ENCODE peak calls at places on chromosome 10, in ten cellular contexts. H is GF-D8, D is thoracic aorta, E is nephron progenitor cell, B is OCI-LY7, O is WTC11, A is SHP77 treated with DMSO at 0.1 percent for 48 hours, U is SK-MEL-5, Q is astrocyte of the spinal cord, P is left colon. K is an unnamed sample.

GRCh38 chr10:49667991-49668390 is 11.5 kb upstream of the C10orf53 start:
- DNase-seq in Q (no peak), D (no peak), H (no peak), P (no peak), U (no peak), E (no peak), O (no peak), A (no peak), B (no peak), K (peak)

GRCh38 chr10:86187840-86188239 is 178.8 kb downstream of the GRID1 start:
- DNase-seq in H (no peak), O (no peak), E (no peak), B (no peak), A (no peak), D (no peak), P (no peak), U (no peak), Q (no peak), K (no peak)

GRCh38 chr10:5587151-5588079 is 62.7 kb downstream of the CALML3 start:
- DNase-seq in O (no peak), Q (no peak), B (no peak), A (no peak), E (no peak), D (no peak), U (no peak), H (no peak), P (no peak), K (no peak)

GRCh38 chr10:102009801-102010425 is 46.1 kb downstream of the ARMH3 start:
- DNase-seq in Q (peak), A (peak), D (peak), B (peak), U (peak), H (peak), E (peak), P (no peak), O (peak), K (no peak)

GRCh38 chr10:47357911-47358310 is 9.7 kb downstream of the RBP3 start:
- DNase-seq in Q (no peak), H (no peak), A (no peak), P (peak), E (no peak), U (no peak), O (no peak), D (no peak), B (no peak), K (no peak)

GRCh38 chr10:104642311-104643022 is 1.4 kb downstream of the SORCS3 start:
- DNase-seq in D (no peak), A (no peak), Q (peak), H (no peak), O (peak), E (peak), U (peak), P (no peak), B (no peak), K (no peak)

GRCh38 chr10:77877461-77878344 is 48.9 kb downstream of the DLG5 start:
- DNase-seq in B (peak), Q (peak), O (peak), U (no peak), E (peak), A (no peak), H (peak), P (peak), D (no peak), K (no peak)

GRCh38 chr10:6396652-6397051 is 183.4 kb downstream of the PRKCQ start:
- DNase-seq in D (no peak), O (no peak), H (peak), E (no peak), U (no peak), P (no peak), Q (peak), B (no peak), A (no peak), K (no peak)

GRCh38 chr10:43262902-43263466 is 3.9 kb downstream of the RASGEF1A start:
- DNase-seq in U (no peak), Q (no peak), D (no peak), P (no peak), O (peak), B (no peak), A (no peak), E (no peak), H (no peak), K (no peak)

GRCh38 chr10:70887804-70888800 is at the start of gene PCBD1:
- DNase-seq in E (peak), D (peak), Q (peak), A (peak), O (peak), U (peak), H (no peak), P (peak), B (peak), K (no peak)

GRCh38 chr10:51117053-51117660 is 42.9 kb downstream of the PRKG1 start:
- DNase-seq in H (no peak), A (no peak), B (no peak), D (no peak), P (no peak), U (no peak), E (no peak), Q (no peak), O (no peak), K (no peak)